ENCODE peak calls at places on chromosomes 1 and 21, in ten cellular contexts. One of them, this sample, is unnamed.

GRCh38 chr1:77290576-77290975 is 8.8 kb downstream of the AK5 start:
- DNase-seq in AG10803: no peak
- DNase-seq in GM20000: no peak
- DNase-seq in astrocyte of the spinal cord: no peak
- DNase-seq in H9: no peak
- DNase-seq in brain microvascular endothelial cell: no peak
- DNase-seq in GM13977: no peak
- DNase-seq in B cell: no peak
- DNase-seq in A673: no peak
- DNase-seq in CD4-positive, alpha-beta T cell: no peak
- DNase-seq in this sample: no peak

GRCh38 chr1:183864611-183865010 is 59.7 kb downstream of the RGL1 start:
- DNase-seq in astrocyte of the spinal cord: no peak
- DNase-seq in A673: no peak
- DNase-seq in CD4-positive, alpha-beta T cell: no peak
- DNase-seq in GM13977: no peak
- DNase-seq in H9: no peak
- DNase-seq in B cell: no peak
- DNase-seq in AG10803: no peak
- DNase-seq in GM20000: no peak
- DNase-seq in brain microvascular endothelial cell: no peak
- DNase-seq in this sample: no peak

GRCh38 chr1:61337981-61338848 is 255.9 kb downstream of the NFIA start:
- DNase-seq in AG10803: peak; percentile 85
- DNase-seq in brain microvascular endothelial cell: peak; percentile 95
- DNase-seq in astrocyte of the spinal cord: peak; percentile 96
- DNase-seq in B cell: no peak
- DNase-seq in GM20000: no peak
- DNase-seq in CD4-positive, alpha-beta T cell: no peak
- DNase-seq in A673: peak; percentile 87
- DNase-seq in GM13977: no peak
- DNase-seq in H9: peak; percentile 60
- DNase-seq in this sample: no peak

GRCh38 chr1:77888429-77889239 is at the start of gene NEXN:
- DNase-seq in brain microvascular endothelial cell: peak; percentile 76
- DNase-seq in GM13977: peak; percentile 43
- DNase-seq in astrocyte of the spinal cord: peak; percentile 89
- DNase-seq in H9: peak; percentile 80
- DNase-seq in GM20000: peak; percentile 45
- DNase-seq in CD4-positive, alpha-beta T cell: no peak
- DNase-seq in B cell: no peak
- DNase-seq in AG10803: peak; percentile 85
- DNase-seq in A673: peak; percentile 52
- DNase-seq in this sample: no peak

GRCh38 chr1:57101171-57101570 is 135.4 kb upstream of the C8B start:
- DNase-seq in GM13977: no peak
- DNase-seq in CD4-positive, alpha-beta T cell: no peak
- DNase-seq in B cell: no peak
- DNase-seq in astrocyte of the spinal cord: no peak
- DNase-seq in AG10803: no peak
- DNase-seq in H9: no peak
- DNase-seq in A673: peak; percentile 18
- DNase-seq in GM20000: no peak
- DNase-seq in brain microvascular endothelial cell: no peak
- DNase-seq in this sample: no peak

GRCh38 chr1:228767636-228768344 is 32.5 kb downstream of the RHOU start:
- DNase-seq in GM13977: no peak
- DNase-seq in AG10803: no peak
- DNase-seq in B cell: no peak
- DNase-seq in A673: no peak
- DNase-seq in CD4-positive, alpha-beta T cell: no peak
- DNase-seq in H9: no peak
- DNase-seq in brain microvascular endothelial cell: no peak
- DNase-seq in GM20000: no peak
- DNase-seq in astrocyte of the spinal cord: no peak
- DNase-seq in this sample: no peak

GRCh38 chr1:152410599-152410998 is 3.5 kb downstream of the CRNN start:
- DNase-seq in CD4-positive, alpha-beta T cell: no peak
- DNase-seq in AG10803: peak; percentile 47
- DNase-seq in GM13977: no peak
- DNase-seq in B cell: no peak
- DNase-seq in H9: no peak
- DNase-seq in astrocyte of the spinal cord: peak; percentile 10
- DNase-seq in A673: no peak
- DNase-seq in brain microvascular endothelial cell: no peak
- DNase-seq in GM20000: no peak
- DNase-seq in this sample: no peak

GRCh38 chr1:216186816-216187215 is 236.4 kb downstream of the USH2A start:
- DNase-seq in AG10803: no peak
- DNase-seq in A673: peak; percentile 67
- DNase-seq in H9: no peak
- DNase-seq in brain microvascular endothelial cell: peak; percentile 6
- DNase-seq in GM13977: no peak
- DNase-seq in CD4-positive, alpha-beta T cell: no peak
- DNase-seq in B cell: no peak
- DNase-seq in GM20000: no peak
- DNase-seq in astrocyte of the spinal cord: peak; percentile 43
- DNase-seq in this sample: no peak

GRCh38 chr1:101371259-101371658 is 134.4 kb downstream of the S1PR1 start:
- DNase-seq in CD4-positive, alpha-beta T cell: no peak
- DNase-seq in brain microvascular endothelial cell: peak; percentile 79
- DNase-seq in B cell: no peak
- DNase-seq in AG10803: peak; percentile 67
- DNase-seq in GM13977: peak; percentile 67
- DNase-seq in A673: no peak
- DNase-seq in H9: no peak
- DNase-seq in GM20000: peak; percentile 71
- DNase-seq in astrocyte of the spinal cord: peak; percentile 35
- DNase-seq in this sample: no peak

GRCh38 chr1:86741947-86742572 is 37.7 kb downstream of the SH3GLB1 start:
- DNase-seq in brain microvascular endothelial cell: peak; percentile 36
- DNase-seq in astrocyte of the spinal cord: peak; percentile 31
- DNase-seq in H9: no peak
- DNase-seq in B cell: no peak
- DNase-seq in GM20000: peak; percentile 10
- DNase-seq in CD4-positive, alpha-beta T cell: peak; percentile 22
- DNase-seq in AG10803: peak; percentile 25
- DNase-seq in A673: peak; percentile 51
- DNase-seq in GM13977: peak; percentile 15
- DNase-seq in this sample: no peak

GRCh38 chr1:108972941-108973340 is 9.7 kb upstream of the CLCC1 start:
- DNase-seq in brain microvascular endothelial cell: no peak
- DNase-seq in AG10803: no peak
- DNase-seq in GM20000: no peak
- DNase-seq in A673: no peak
- DNase-seq in GM13977: no peak
- DNase-seq in B cell: no peak
- DNase-seq in astrocyte of the spinal cord: no peak
- DNase-seq in H9: no peak
- DNase-seq in CD4-positive, alpha-beta T cell: no peak
- DNase-seq in this sample: no peak

GRCh38 chr1:240635466-240636256 is 23.7 kb upstream of the GREM2 start:
- DNase-seq in CD4-positive, alpha-beta T cell: no peak
- DNase-seq in A673: no peak
- DNase-seq in astrocyte of the spinal cord: no peak
- DNase-seq in brain microvascular endothelial cell: no peak
- DNase-seq in H9: no peak
- DNase-seq in B cell: no peak
- DNase-seq in GM13977: no peak
- DNase-seq in GM20000: no peak
- DNase-seq in AG10803: peak; percentile 41
- DNase-seq in this sample: no peak

GRCh38 chr1:224380003-224380402 is 23.3 kb downstream of the CNIH4 start:
- DNase-seq in H9: no peak
- DNase-seq in AG10803: no peak
- DNase-seq in B cell: peak; percentile 40
- DNase-seq in A673: no peak
- DNase-seq in GM13977: no peak
- DNase-seq in brain microvascular endothelial cell: no peak
- DNase-seq in CD4-positive, alpha-beta T cell: no peak
- DNase-seq in GM20000: peak; percentile 36
- DNase-seq in astrocyte of the spinal cord: no peak
- DNase-seq in this sample: no peak

GRCh38 chr1:14626869-14627607 is 28.6 kb downstream of the KAZN start:
- DNase-seq in astrocyte of the spinal cord: no peak
- DNase-seq in brain microvascular endothelial cell: no peak
- DNase-seq in A673: no peak
- DNase-seq in GM20000: no peak
- DNase-seq in AG10803: no peak
- DNase-seq in B cell: no peak
- DNase-seq in CD4-positive, alpha-beta T cell: no peak
- DNase-seq in H9: no peak
- DNase-seq in GM13977: no peak
- DNase-seq in this sample: no peak

GRCh38 chr1:244801246-244801645 is 34.2 kb upstream of the COX20 start:
- DNase-seq in GM20000: peak; percentile 66
- DNase-seq in GM13977: peak; percentile 74
- DNase-seq in A673: peak; percentile 59
- DNase-seq in AG10803: peak; percentile 26
- DNase-seq in H9: no peak
- DNase-seq in CD4-positive, alpha-beta T cell: peak; percentile 37
- DNase-seq in brain microvascular endothelial cell: peak; percentile 12
- DNase-seq in B cell: peak; percentile 71
- DNase-seq in astrocyte of the spinal cord: peak; percentile 18
- DNase-seq in this sample: peak; percentile 67

GRCh38 chr21:34510148-34511142 is 1.6 kb downstream of the KCNE1 start:
- DNase-seq in H9: peak; percentile 88
- DNase-seq in A673: peak; percentile 64
- DNase-seq in CD4-positive, alpha-beta T cell: no peak
- DNase-seq in B cell: no peak
- DNase-seq in brain microvascular endothelial cell: peak; percentile 64
- DNase-seq in GM20000: peak; percentile 76
- DNase-seq in AG10803: peak; percentile 72
- DNase-seq in astrocyte of the spinal cord: peak; percentile 75
- DNase-seq in GM13977: peak; percentile 76
- DNase-seq in this sample: no peak
- TF ChIP-seq CTCF in H9: peak; percentile 90
- TF ChIP-seq CTCF in A673: peak; percentile 86
- TF ChIP-seq CTCF in CD4-positive, alpha-beta T cell: no peak
- TF ChIP-seq CTCF in B cell: no peak
- TF ChIP-seq CTCF in brain microvascular endothelial cell: peak; percentile 95
- TF ChIP-seq CTCF in GM20000: peak; percentile 77
- TF ChIP-seq CTCF in AG10803: peak; percentile 88
- TF ChIP-seq CTCF in astrocyte of the spinal cord: peak; percentile 87
- TF ChIP-seq CTCF in GM13977: peak; percentile 92
- TF ChIP-seq CTCF in this sample: peak; percentile 56

DNA sequence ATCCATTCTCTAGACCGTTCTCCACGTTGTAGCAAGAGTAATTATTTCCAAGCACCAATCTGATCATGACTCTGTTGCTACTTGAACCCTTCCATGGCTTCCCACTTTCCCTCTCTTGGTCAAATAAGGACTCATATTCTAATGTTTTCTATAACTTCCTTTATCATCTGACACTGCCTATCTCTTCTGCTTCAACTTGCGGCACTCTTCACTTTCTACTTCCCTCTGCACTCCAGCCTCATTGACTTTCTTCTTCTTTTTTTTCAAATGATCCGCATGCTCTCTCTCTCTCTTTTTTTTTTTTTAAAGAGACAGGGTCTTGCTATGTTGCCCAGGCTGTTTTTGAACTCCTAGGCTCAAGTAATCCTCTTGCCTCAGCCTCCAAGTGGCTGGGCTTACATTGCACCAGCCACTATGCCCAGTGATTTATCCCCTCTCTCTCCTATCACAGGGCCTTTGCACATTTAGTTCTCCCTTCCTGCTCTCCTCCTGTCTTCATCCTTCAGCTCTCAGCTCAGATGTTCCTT is 7.3 kb upstream of the IL10 start:
- DNase-seq in AG10803: no peak
- DNase-seq in CD4-positive, alpha-beta T cell: no peak
- DNase-seq in GM20000: no peak
- DNase-seq in GM13977: no peak
- DNase-seq in H9: no peak
- DNase-seq in astrocyte of the spinal cord: no peak
- DNase-seq in B cell: no peak
- DNase-seq in brain microvascular endothelial cell: no peak
- DNase-seq in A673: no peak
- DNase-seq in this sample: no peak
- TF ChIP-seq CTCF in AG10803: no peak
- TF ChIP-seq CTCF in CD4-positive, alpha-beta T cell: no peak
- TF ChIP-seq CTCF in GM20000: no peak
- TF ChIP-seq CTCF in GM13977: no peak
- TF ChIP-seq CTCF in H9: no peak
- TF ChIP-seq CTCF in astrocyte of the spinal cord: no peak
- TF ChIP-seq CTCF in B cell: no peak
- TF ChIP-seq CTCF in brain microvascular endothelial cell: no peak
- TF ChIP-seq CTCF in A673: no peak
- TF ChIP-seq CTCF in this sample: no peak

GRCh38 chr1:211610779-211611556 is 32.0 kb upstream of the SLC30A1 start:
- DNase-seq in GM20000: no peak
- DNase-seq in B cell: no peak
- DNase-seq in A673: peak; percentile 25
- DNase-seq in H9: no peak
- DNase-seq in brain microvascular endothelial cell: no peak
- DNase-seq in CD4-positive, alpha-beta T cell: no peak
- DNase-seq in GM13977: no peak
- DNase-seq in AG10803: peak; percentile 79
- DNase-seq in astrocyte of the spinal cord: peak; percentile 28
- DNase-seq in this sample: no peak

GRCh38 chr1:211612786-211613107 is 33.8 kb upstream of the SLC30A1 start:
- DNase-seq in CD4-positive, alpha-beta T cell: no peak
- DNase-seq in AG10803: no peak
- DNase-seq in brain microvascular endothelial cell: no peak
- DNase-seq in GM13977: no peak
- DNase-seq in H9: no peak
- DNase-seq in A673: no peak
- DNase-seq in astrocyte of the spinal cord: no peak
- DNase-seq in GM20000: no peak
- DNase-seq in B cell: no peak
- DNase-seq in this sample: no peak

GRCh38 chr1:211613108-211613947 is 34.4 kb upstream of the SLC30A1 start:
- DNase-seq in AG10803: peak; percentile 98
- DNase-seq in astrocyte of the spinal cord: peak; percentile 85
- DNase-seq in GM13977: no peak
- DNase-seq in GM20000: no peak
- DNase-seq in CD4-positive, alpha-beta T cell: no peak
- DNase-seq in brain microvascular endothelial cell: peak; percentile 85
- DNase-seq in A673: peak; percentile 19
- DNase-seq in H9: no peak
- DNase-seq in B cell: no peak
- DNase-seq in this sample: no peak

GRCh38 chr1:211613951-211614350 is 35.0 kb upstream of the SLC30A1 start:
- DNase-seq in astrocyte of the spinal cord: no peak
- DNase-seq in H9: no peak
- DNase-seq in B cell: no peak
- DNase-seq in GM20000: no peak
- DNase-seq in AG10803: no peak
- DNase-seq in GM13977: no peak
- DNase-seq in brain microvascular endothelial cell: no peak
- DNase-seq in CD4-positive, alpha-beta T cell: no peak
- DNase-seq in A673: no peak
- DNase-seq in this sample: no peak

GRCh38 chr1:211611818-211612217 is 32.9 kb upstream of the SLC30A1 start:
- DNase-seq in A673: no peak
- DNase-seq in B cell: no peak
- DNase-seq in brain microvascular endothelial cell: no peak
- DNase-seq in H9: no peak
- DNase-seq in CD4-positive, alpha-beta T cell: no peak
- DNase-seq in astrocyte of the spinal cord: no peak
- DNase-seq in GM13977: no peak
- DNase-seq in GM20000: no peak
- DNase-seq in AG10803: no peak
- DNase-seq in this sample: no peak
- TF ChIP-seq CTCF in A673: no peak
- TF ChIP-seq CTCF in B cell: no peak
- TF ChIP-seq CTCF in brain microvascular endothelial cell: no peak
- TF ChIP-seq CTCF in H9: no peak
- TF ChIP-seq CTCF in CD4-positive, alpha-beta T cell: no peak
- TF ChIP-seq CTCF in astrocyte of the spinal cord: no peak
- TF ChIP-seq CTCF in GM13977: no peak
- TF ChIP-seq CTCF in GM20000: no peak
- TF ChIP-seq CTCF in AG10803: no peak
- TF ChIP-seq CTCF in this sample: no peak

GRCh38 chr1:201004732-201005131 is 18.8 kb downstream of the KIF21B start:
- DNase-seq in GM20000: no peak
- DNase-seq in AG10803: no peak
- DNase-seq in GM13977: no peak
- DNase-seq in A673: no peak
- DNase-seq in astrocyte of the spinal cord: no peak
- DNase-seq in B cell: no peak
- DNase-seq in CD4-positive, alpha-beta T cell: no peak
- DNase-seq in H9: no peak
- DNase-seq in brain microvascular endothelial cell: no peak
- DNase-seq in this sample: no peak
- TF ChIP-seq CTCF in GM20000: no peak
- TF ChIP-seq CTCF in AG10803: no peak
- TF ChIP-seq CTCF in GM13977: no peak
- TF ChIP-seq CTCF in A673: no peak
- TF ChIP-seq CTCF in astrocyte of the spinal cord: no peak
- TF ChIP-seq CTCF in B cell: no peak
- TF ChIP-seq CTCF in CD4-positive, alpha-beta T cell: no peak
- TF ChIP-seq CTCF in H9: no peak
- TF ChIP-seq CTCF in brain microvascular endothelial cell: no peak
- TF ChIP-seq CTCF in this sample: no peak